ENCODE peak calls at places on chromosome 3, in seven cellular contexts. I, N, F, A, L, O and Q are unnamed samples. For H3K4me1 and H3K27me3, the result is how much of the 10 kb centered on the place peaks cover.

GRCh38 chr3:127588675-127589577 is 1.6 kb downstream of the TPRA1 start:
- DNase-seq in L (no peak), N (no peak), I (no peak), A (no peak), O (no peak), F (no peak), Q (no peak)

GRCh38 chr3:154164387-154164786 is 43.2 kb downstream of the ARHGEF26 start:
- DNase-seq in F (no peak), O (no peak), A (no peak), N (no peak), L (no peak), I (no peak), Q (no peak)

GRCh38 chr3:76024640-76025039 is 239.3 kb upstream of the ZNF717 start:
- DNase-seq in I (no peak), F (no peak), N (no peak), O (no peak), L (no peak), A (no peak), Q (no peak)

GRCh38 chr3:121883507-121883906 is 10.7 kb upstream of the SLC15A2 start:
- DNase-seq in A (no peak), I (no peak), N (no peak), O (no peak), F (no peak), L (no peak), Q (no peak)

GRCh38 chr3:168615489-168616020 is 519.8 kb upstream of the GOLIM4 start:
- DNase-seq in A (no peak), N (no peak), L (no peak), O (no peak), F (no peak), I (no peak), Q (no peak)

GRCh38 chr3:122151480-122151879 is 32.0 kb upstream of the CASR start:
- DNase-seq in I (no peak), L (no peak), F (no peak), A (no peak), N (no peak), O (no peak), Q (no peak)

GRCh38 chr3:186717039-186717457 is at the start of gene KNG1:
- DNase-seq in F (no peak), A (no peak), L (no peak), N (no peak), I (no peak), O (no peak), Q (no peak)

GRCh38 chr3:35954365-35954764 is 315.0 kb downstream of the ARPP21 start:
- DNase-seq in I (no peak), F (no peak), A (no peak), L (no peak), N (no peak), O (no peak), Q (no peak)

GRCh38 chr3:52025453-52025852 is 29.8 kb upstream of the RPL29 start:
- DNase-seq in I (no peak), L (no peak), O (no peak), A (no peak), N (no peak), F (no peak), Q (no peak)

GRCh38 chr3:105614288-105615030 is 247.8 kb downstream of the ALCAM start:
- DNase-seq in A (no peak), F (no peak), N (no peak), I (no peak), O (no peak), L (no peak), Q (no peak)

GRCh38 chr3:71987828-71988227 is 202.9 kb upstream of the PROK2 start:
- DNase-seq in O (no peak), F (no peak), L (peak), A (no peak), N (no peak), I (no peak), Q (no peak)

GRCh38 chr3:20346369-20346768 is 160.4 kb upstream of the SGO1 start:
- DNase-seq in N (no peak), L (no peak), I (no peak), A (no peak), F (no peak), O (no peak), Q (no peak)

GRCh38 chr3:30644615-30645014 is 38.2 kb downstream of the TGFBR2 start:
- DNase-seq in A (no peak), L (peak), O (peak), I (peak), N (peak), F (peak), Q (peak)

GRCh38 chr3:169008772-169009358 is 654.6 kb downstream of the MECOM start:
- DNase-seq in N (no peak), A (no peak), O (no peak), F (no peak), L (no peak), I (no peak), Q (no peak)

GRCh38 chr3:162489853-162490252 is 993.2 kb downstream of the OTOL1 start:
- DNase-seq in F (no peak), L (no peak), I (no peak), A (no peak), N (no peak), O (no peak), Q (no peak)

GRCh38 chr3:181756645-181757044 is 44.9 kb downstream of the SOX2 start:
- DNase-seq in I (no peak), F (no peak), A (no peak), O (no peak), L (no peak), N (no peak), Q (no peak)

GRCh38 chr3:112627419-112627818 is 13.5 kb downstream of the CCDC80 start:
- DNase-seq in L (no peak), F (no peak), O (no peak), N (no peak), I (no peak), A (no peak), Q (no peak)
- H3K4me1 ChIP-seq in L (under half), F (under half), O (under half), N (under half), I (under half), A (half or more), Q (under half)

GRCh38 chr3:13688034-13688433 is 139.1 kb downstream of the FBLN2 start:
- DNase-seq in L (no peak), O (no peak), A (no peak), F (no peak), I (no peak), N (no peak), Q (no peak)
- H3K27me3 ChIP-seq in L (under half), O (under half), A (under half), F (under half), I (under half), N (under half), Q (under half)

GRCh38 chr3:194101592-194102432 is 34.1 kb upstream of the HES1 start:
- DNase-seq in A (no peak), F (no peak), I (no peak), L (no peak), N (no peak), O (peak), Q (peak)
- TF ChIP-seq POLR2A in A (no peak), F (no peak), I (no peak), L (no peak), N (no peak), O (no peak), Q (no peak)

DNA sequence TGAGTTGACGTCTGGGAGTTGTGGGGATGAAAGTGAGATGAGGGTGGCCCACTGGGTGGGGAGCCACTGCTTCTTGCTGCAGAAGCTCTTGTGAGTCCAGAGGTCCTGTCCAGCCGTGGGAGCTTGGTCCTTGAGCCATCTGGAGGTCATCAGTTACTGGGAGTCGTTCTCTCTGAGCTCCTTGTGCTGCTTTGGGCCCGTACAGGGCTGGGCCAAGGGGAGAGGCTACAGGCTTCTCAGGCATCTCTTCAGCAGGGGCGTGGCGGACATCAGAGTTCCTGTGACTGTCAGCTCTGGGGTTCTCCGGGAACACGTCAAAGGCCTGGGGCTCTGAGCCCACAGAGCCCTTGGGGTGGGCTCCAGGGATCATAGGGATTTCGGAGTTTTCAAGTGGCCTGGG is 2.6 kb downstream of the PRRT3 start:
- DNase-seq in I (no peak), N (no peak), L (no peak), F (no peak), A (no peak), O (no peak), Q (no peak)
- H3K4me1 ChIP-seq in I (under half), N (under half), L (under half), F (under half), A (under half), O (under half), Q (under half)